ENCODE peak calls at places on chromosomes 3 and 15, in six cellular contexts. V is neuronal stem cell, P is mesenchymal stem cell, E is IMR-90, K is trophoblast cell, M is H1. B is an unnamed sample.
A peak's percentile ranks its signal among the peaks of the same experiment; 100 is the strongest.

GRCh38 chr15:42279234-42279723 is 6.0 kb upstream of the TMEM87A start:
- DNase-seq in P (no peak), K (no peak), V (no peak), E (no peak), M (no peak), B (no peak)

GRCh38 chr15:48604567-48604966 is 40.9 kb downstream of the FBN1 start:
- DNase-seq in K (no peak), E (peak; percentile 26), M (no peak), P (peak; percentile 53), V (no peak), B (peak; percentile 55)

GRCh38 chr3:51968175-51968681 is 974 bp upstream of the PCBP4 start:
- DNase-seq in E (peak; percentile 18), V (peak; percentile 79), M (no peak), K (no peak), P (no peak), B (peak; percentile 75)

GRCh38 chr3:70064194-70064787 is 64.8 kb downstream of the SAMMSON start:
- DNase-seq in M (no peak), P (peak; percentile 44), V (peak; percentile 36), K (no peak), E (peak; percentile 38), B (peak; percentile 38)

GRCh38 chr15:63640146-63640545 is 43.0 kb downstream of the FBXL22 start:
- DNase-seq in P (no peak), V (no peak), K (no peak), E (no peak), M (no peak), B (no peak)

GRCh38 chr15:101167791-101168462 is 83.9 kb downstream of the CHSY1 start:
- DNase-seq in P (peak; percentile 79), K (no peak), M (no peak), E (peak; percentile 97), V (no peak), B (peak; percentile 87)

GRCh38 chr3:176147251-176147650 is 1050.0 kb downstream of the TBL1XR1 start:
- DNase-seq in P (no peak), E (no peak), K (no peak), M (no peak), V (no peak), B (no peak)

GRCh38 chr3:64267774-64268604 is 42.7 kb upstream of the PRICKLE2 start:
- DNase-seq in P (peak; percentile 67), M (peak; percentile 77), K (no peak), E (peak; percentile 68), V (peak; percentile 35), B (peak; percentile 85)

GRCh38 chr15:67850995-67851535 is 11.2 kb upstream of the RNU6-1 start:
- DNase-seq in P (no peak), E (peak; percentile 18), V (no peak), M (peak; percentile 41), K (peak; percentile 30), B (no peak)

DNA sequence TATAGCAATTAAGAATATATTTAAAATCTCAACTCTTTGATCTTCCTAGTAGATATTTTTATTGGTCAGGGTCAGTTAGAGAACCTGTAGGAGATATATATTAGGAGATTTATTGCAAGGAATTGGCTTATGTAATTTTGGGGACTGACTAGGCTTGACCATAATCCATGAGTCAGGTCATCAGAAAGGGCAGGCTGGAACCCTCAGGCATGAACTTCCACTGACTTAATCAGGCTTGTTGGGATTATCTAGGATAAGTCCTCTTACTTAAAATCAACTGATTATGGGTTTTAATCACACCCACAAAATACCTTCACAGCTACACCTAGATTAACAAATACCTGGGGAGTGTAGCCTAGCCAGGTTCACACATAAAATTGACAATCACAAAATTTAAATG is 156.1 kb downstream of the MYRIP start:
- DNase-seq in V (no peak), K (no peak), P (no peak), M (no peak), E (no peak), B (peak; percentile 26)
- H3K4me3 ChIP-seq in V (no peak overlapping the region), K (no peak overlapping the region), P (no peak overlapping the region), M (no peak overlapping the region), E (no peak overlapping the region), B (no peak overlapping the region)

GRCh38 chr3:113233497-113233896 is 22.1 kb downstream of the BOC start:
- DNase-seq in M (no peak), E (no peak), K (no peak), P (no peak), V (no peak), B (no peak)

GRCh38 chr3:113234028-113234427 is 22.7 kb downstream of the BOC start:
- DNase-seq in M (no peak), E (no peak), K (no peak), P (no peak), V (no peak), B (no peak)

GRCh38 chr3:113232367-113232766 is 21.0 kb downstream of the BOC start:
- DNase-seq in V (no peak), K (no peak), M (no peak), E (peak; percentile 58), P (no peak), B (no peak)

GRCh38 chr3:113231391-113231790 is 20.0 kb downstream of the BOC start:
- DNase-seq in K (no peak), M (no peak), P (peak; percentile 54), V (no peak), E (peak; percentile 85), B (no peak)

DNA sequence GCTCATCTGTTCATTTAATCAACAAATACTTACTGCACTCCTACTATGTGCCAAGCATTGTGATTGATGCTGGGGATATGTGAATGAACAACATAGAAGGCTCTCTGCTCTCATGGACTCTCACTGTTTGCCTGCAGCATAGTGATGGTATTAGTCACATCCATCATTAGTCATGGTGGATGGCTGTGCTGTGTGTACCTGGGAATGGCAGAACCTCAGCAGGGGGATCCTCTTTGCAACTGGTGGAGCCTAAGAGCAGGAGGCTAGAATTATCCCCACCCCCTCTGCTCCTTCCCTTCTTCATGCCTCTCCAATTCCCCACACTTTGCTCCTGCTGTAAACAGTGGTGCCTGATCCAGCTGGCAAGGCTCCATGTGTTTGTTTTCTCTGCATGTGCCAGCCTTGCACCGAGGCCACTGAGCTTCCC is 20.5 kb downstream of the BOC start:
- DNase-seq in K (peak; percentile 11), E (peak; percentile 89), P (peak; percentile 78), M (no peak), V (no peak), B (peak; percentile 96)
- H3K27ac ChIP-seq in K (no peak overlapping the region), E (no peak overlapping the region), P (peak overlapping the region; percentile 85), M (no peak overlapping the region), V (no peak overlapping the region), B (no peak overlapping the region)

GRCh38 chr3:111173328-111173900 is 101.8 kb downstream of the NECTIN3 start:
- DNase-seq in P (no peak), M (no peak), K (no peak), V (peak; percentile 8), E (peak; percentile 37), B (peak; percentile 66)

GRCh38 chr3:111173906-111174305 is 102.3 kb downstream of the NECTIN3 start:
- DNase-seq in V (no peak), K (no peak), P (no peak), M (no peak), E (no peak), B (no peak)
- H2AK5ac ChIP-seq in V (no peak overlapping the region), K (no peak overlapping the region), P (no peak overlapping the region), M (no peak overlapping the region), E (no peak overlapping the region), B (no peak overlapping the region)

DNA sequence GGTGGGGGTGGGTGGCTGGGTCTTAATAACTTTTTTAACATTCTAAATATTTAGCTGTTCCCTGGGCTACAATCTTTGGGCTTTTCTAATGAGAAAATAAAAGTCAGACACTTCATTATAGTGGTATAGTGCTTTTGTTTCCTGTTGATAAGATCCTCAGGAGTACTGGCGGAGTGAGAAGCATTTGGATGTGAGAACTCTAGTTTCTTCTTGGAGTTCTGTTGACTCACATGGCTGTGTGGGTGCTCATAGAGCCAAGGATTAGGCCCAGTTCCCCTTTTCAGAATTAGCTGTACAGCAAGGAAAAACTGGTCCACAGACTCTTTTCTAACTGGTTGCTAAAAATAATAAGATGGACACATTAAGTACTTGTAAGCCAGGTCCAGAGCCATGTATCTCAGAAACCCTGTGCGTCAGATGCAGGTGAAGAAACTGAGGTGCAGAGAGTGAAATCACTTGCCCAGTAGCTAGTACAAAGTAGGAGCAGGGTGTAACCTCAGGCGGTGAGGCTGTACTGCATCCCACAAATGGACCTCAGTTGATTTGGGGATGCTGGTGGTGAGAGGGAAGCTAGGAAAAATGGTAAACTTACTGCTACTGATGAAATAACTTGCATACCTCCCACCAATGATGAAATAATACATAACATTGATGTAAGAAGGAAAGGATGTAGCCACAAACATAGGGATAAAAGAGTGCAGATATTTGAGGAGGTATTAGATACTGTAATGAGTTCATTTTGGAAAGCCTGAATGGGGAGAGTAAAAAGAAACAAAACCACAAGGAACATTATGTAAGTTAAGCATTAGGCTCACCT is 2.4 kb downstream of the ITPR1 start:
- DNase-seq in M (no peak), E (no peak), P (no peak), V (no peak), K (no peak), B (no peak)
- H3K4me3 ChIP-seq in M (no peak overlapping the region), E (no peak overlapping the region), P (no peak overlapping the region), V (no peak overlapping the region), K (no peak overlapping the region), B (no peak overlapping the region)

GRCh38 chr15:81160312-81161214 is 26.5 kb downstream of the CFAP161 start:
- DNase-seq in M (no peak), V (no peak), P (no peak), K (no peak), E (peak; percentile 95), B (no peak)
- H3K27ac ChIP-seq in M (no peak overlapping the region), V (no peak overlapping the region), P (no peak overlapping the region), K (no peak overlapping the region), E (peak overlapping the region; percentile 68), B (no peak overlapping the region)

DNA sequence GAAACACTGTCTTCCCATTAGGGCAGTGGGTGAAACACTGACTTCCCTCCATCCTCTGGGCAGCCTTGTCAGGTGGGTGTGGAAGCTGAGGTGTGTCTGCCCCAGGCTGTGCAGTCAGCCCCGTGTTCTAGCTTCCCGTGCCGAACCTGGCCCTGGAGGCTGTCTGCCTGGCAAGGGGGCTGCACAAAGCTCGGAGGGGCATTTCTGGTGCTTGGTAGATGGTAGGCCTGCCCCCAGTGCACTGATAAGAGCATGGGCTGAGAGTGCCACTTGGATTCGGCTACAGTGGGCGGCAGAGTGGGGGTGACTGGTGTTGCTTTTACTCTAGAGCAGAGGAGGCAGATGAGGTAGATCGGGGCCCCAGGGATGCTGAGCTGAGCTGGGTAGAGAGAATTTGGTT is 21.3 kb downstream of the IGF1R start:
- DNase-seq in K (no peak), E (no peak), V (no peak), M (peak; percentile 45), P (no peak), B (no peak)
- H2AK5ac ChIP-seq in K (peak overlapping the region; percentile 77), E (peak overlapping the region; percentile 84), V (peak overlapping the region; percentile 27), M (peak overlapping the region; percentile 84), P (peak overlapping the region; percentile 94), B (peak overlapping the region; percentile 7)

DNA sequence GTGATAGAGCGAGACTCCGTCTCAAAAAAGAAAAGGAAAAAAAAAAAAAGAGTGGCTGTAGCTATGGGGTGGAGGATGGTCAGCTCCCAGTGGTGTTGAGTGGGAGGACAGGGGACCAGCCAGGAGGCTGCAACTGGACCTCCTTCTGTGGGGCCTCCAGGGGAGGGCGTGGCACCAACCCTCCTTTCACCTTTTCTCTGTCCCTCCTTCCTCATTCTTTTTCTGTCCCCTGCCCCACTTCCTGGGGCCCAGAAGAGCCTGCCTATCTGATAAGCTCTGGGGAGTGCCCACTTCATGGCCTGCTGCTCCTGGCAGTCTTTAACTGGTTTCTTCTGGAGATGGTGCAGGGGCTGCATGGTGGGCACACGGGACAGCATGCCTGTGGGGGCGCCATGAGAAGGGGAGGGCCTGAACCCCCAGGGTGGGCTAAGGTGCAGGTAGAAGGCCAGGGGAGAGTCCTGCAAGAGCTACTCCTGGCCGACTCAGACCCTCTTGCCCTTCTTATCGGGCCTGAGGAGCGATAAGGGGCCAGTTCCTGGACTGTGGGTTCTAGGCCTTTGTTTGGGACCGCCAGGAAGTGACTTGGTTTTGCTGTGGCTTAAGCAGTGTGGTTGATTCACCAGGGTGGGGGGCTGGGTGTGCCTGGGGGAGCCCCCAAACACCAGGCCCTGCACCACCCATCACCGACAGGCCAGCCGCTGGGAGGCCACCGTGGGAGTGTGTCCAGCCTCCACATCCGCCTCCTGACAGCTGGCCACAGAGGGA is 49.4 kb upstream of the FLNB start:
- DNase-seq in P (no peak), V (no peak), K (no peak), E (no peak), M (no peak), B (no peak)
- H3K4me3 ChIP-seq in P (no peak overlapping the region), V (no peak overlapping the region), K (no peak overlapping the region), E (no peak overlapping the region), M (no peak overlapping the region), B (no peak overlapping the region)